ENCODE peak calls at places on chromosomes 11 and 22, in five cellular contexts. K, F, Q, A and G are unnamed samples.

GRCh38 chr11:13663631-13664071 is 4.8 kb upstream of the FAR1 start:
- DNase-seq in K (no peak), F (no peak), Q (no peak), A (no peak), G (no peak)

GRCh38 chr22:35458547-35459422 is 58.8 kb downstream of the MCM5 start:
- DNase-seq in K (peak), F (no peak), Q (no peak), A (no peak), G (no peak)

GRCh38 chr22:45218974-45219373 is 21.7 kb downstream of the KIAA0930 start:
- DNase-seq in K (no peak), F (no peak), Q (peak), A (no peak), G (no peak)

GRCh38 chr22:31561238-31561887 is 65.0 kb downstream of the SFI1 start:
- DNase-seq in K (peak), F (peak), Q (peak), A (peak), G (peak)

GRCh38 chr11:78127408-78127807 is 12.0 kb downstream of the ALG8 start:
- DNase-seq in K (no peak), F (no peak), Q (no peak), A (no peak), G (no peak)

GRCh38 chr11:69387409-69387885 is 93.5 kb downstream of the MYEOV start:
- DNase-seq in K (no peak), F (no peak), Q (no peak), A (no peak), G (no peak)

GRCh38 chr11:99884750-99885149 is 802.3 kb upstream of the ARHGAP42 start:
- DNase-seq in K (no peak), F (peak), Q (no peak), A (no peak), G (no peak)

GRCh38 chr11:126341760-126342161 is 13.7 kb upstream of the ST3GAL4 start:
- DNase-seq in K (no peak), F (no peak), Q (no peak), A (no peak), G (no peak)

GRCh38 chr11:93329936-93330445 is 551 bp upstream of the DEUP1 start:
- DNase-seq in K (peak), F (peak), Q (no peak), A (no peak), G (peak)

GRCh38 chr11:134439181-134439580 is 27.1 kb upstream of the B3GAT1 start:
- DNase-seq in K (no peak), F (no peak), Q (no peak), A (no peak), G (no peak)

GRCh38 chr11:66080055-66080817 is 10.2 kb downstream of the PACS1 start:
- DNase-seq in K (no peak), F (no peak), Q (peak), A (no peak), G (no peak)

GRCh38 chr11:43947003-43947500 is 4.6 kb downstream of the C11orf96 start:
- DNase-seq in K (peak), F (peak), Q (no peak), A (no peak), G (no peak)

GRCh38 chr11:134524876-134525845 is 113.1 kb upstream of the B3GAT1 start:
- DNase-seq in K (no peak), F (no peak), Q (no peak), A (no peak), G (no peak)

GRCh38 chr22:26642465-26643367 is 14.7 kb upstream of the MIAT start:
- DNase-seq in K (peak), F (peak), Q (peak), A (no peak), G (no peak)

GRCh38 chr11:678297-678696 is 16.7 kb downstream of the DEAF1 start:
- DNase-seq in K (no peak), F (no peak), Q (no peak), A (no peak), G (no peak)

GRCh38 chr11:96055706-96056387 is 131.9 kb upstream of the MTMR2 start:
- DNase-seq in K (no peak), F (no peak), Q (peak), A (no peak), G (no peak)

GRCh38 chr11:73493838-73494598 is 103.9 kb downstream of the FAM168A start:
- DNase-seq in K (no peak), F (peak), Q (no peak), A (peak), G (no peak)

GRCh38 chr11:113162590-113162961 is 151.8 kb upstream of the TTC12 start:
- DNase-seq in K (peak), F (no peak), Q (no peak), A (peak), G (no peak)

GRCh38 chr11:108944486-108945178 is 279.8 kb downstream of the DDX10 start:
- DNase-seq in K (no peak), F (no peak), Q (no peak), A (no peak), G (no peak)

GRCh38 chr11:121451982-121452608 is at the start of gene SORL1:
- DNase-seq in K (peak), F (peak), Q (peak), A (peak), G (peak)

GRCh38 chr11:126834149-126834548 is 166.4 kb downstream of the KIRREL3 start:
- DNase-seq in K (no peak), F (no peak), Q (no peak), A (no peak), G (no peak)

GRCh38 chr11:19168090-19168489 is 33.7 kb downstream of the CSRP3 start:
- DNase-seq in K (no peak), F (no peak), Q (no peak), A (no peak), G (no peak)

GRCh38 chr11:3165916-3166267 is 782 bp upstream of the OSBPL5 start:
- DNase-seq in K (no peak), F (no peak), Q (no peak), A (no peak), G (no peak)

GRCh38 chr11:32963721-32964120 is 52.0 kb upstream of the DEPDC7 start:
- DNase-seq in K (no peak), F (no peak), Q (no peak), A (no peak), G (no peak)

GRCh38 chr11:62223095-62223494 is 14.6 kb downstream of the SCGB2A1 start:
- DNase-seq in K (no peak), F (no peak), Q (no peak), A (no peak), G (no peak)

GRCh38 chr22:46754110-46754799 is 8.2 kb upstream of the TBC1D22A start:
- DNase-seq in K (no peak), F (no peak), Q (no peak), A (no peak), G (no peak)

GRCh38 chr22:21632237-21632895 is at the start of gene CCDC116:
- DNase-seq in K (no peak), F (peak), Q (peak), A (no peak), G (no peak)

GRCh38 chr11:96149743-96150555 is 193.0 kb downstream of the MAML2 start:
- DNase-seq in K (no peak), F (no peak), Q (no peak), A (no peak), G (no peak)

GRCh38 chr11:200224-201003 is 6.8 kb downstream of the BET1L start:
- DNase-seq in K (no peak), F (no peak), Q (no peak), A (no peak), G (no peak)

GRCh38 chr22:38792833-38793232 is 1.1 kb downstream of the DNAL4 start:
- DNase-seq in K (no peak), F (no peak), Q (no peak), A (no peak), G (no peak)

GRCh38 chr22:24107668-24108067 is 73.6 kb upstream of the SUSD2 start:
- DNase-seq in K (no peak), F (no peak), Q (no peak), A (peak), G (no peak)

GRCh38 chr22:42994917-42995562 is 19.9 kb downstream of the PACSIN2 start:
- DNase-seq in K (no peak), F (no peak), Q (no peak), A (peak), G (no peak)